ENCODE peak calls at places on chromosomes 2 and 18, in six cellular contexts. One of them, this sample, is unnamed.

GRCh38 chr2:199940373-199940772 is 14.9 kb downstream of the TYW5 start:
- DNase-seq in HepG2: peak; percentile 40
- DNase-seq in endothelial cell of umbilical vein: peak; percentile 31
- DNase-seq in GM12878: no peak
- DNase-seq in H1: no peak
- DNase-seq in K562: no peak
- DNase-seq in this sample: peak; percentile 21

GRCh38 chr2:160411955-160412354 is 81.7 kb downstream of the RBMS1 start:
- DNase-seq in HepG2: no peak
- DNase-seq in endothelial cell of umbilical vein: no peak
- DNase-seq in GM12878: no peak
- DNase-seq in H1: no peak
- DNase-seq in K562: no peak
- DNase-seq in this sample: no peak

GRCh38 chr2:1968988-1969700 is 224.8 kb upstream of the PXDN start:
- DNase-seq in HepG2: no peak
- DNase-seq in endothelial cell of umbilical vein: no peak
- DNase-seq in GM12878: no peak
- DNase-seq in H1: no peak
- DNase-seq in K562: no peak
- DNase-seq in this sample: no peak

GRCh38 chr2:220001693-220002260 is 374.3 kb downstream of the SLC4A3 start:
- DNase-seq in HepG2: no peak
- DNase-seq in endothelial cell of umbilical vein: no peak
- DNase-seq in GM12878: no peak
- DNase-seq in H1: no peak
- DNase-seq in K562: no peak
- DNase-seq in this sample: no peak

GRCh38 chr18:71374294-71374693 is 1085.4 kb downstream of the SOCS6 start:
- DNase-seq in HepG2: no peak
- DNase-seq in endothelial cell of umbilical vein: no peak
- DNase-seq in GM12878: no peak
- DNase-seq in H1: no peak
- DNase-seq in K562: no peak
- DNase-seq in this sample: no peak

GRCh38 chr18:62957885-62958472 is 242.6 kb downstream of the PHLPP1 start:
- DNase-seq in HepG2: peak; percentile 46
- DNase-seq in endothelial cell of umbilical vein: peak; percentile 60
- DNase-seq in GM12878: no peak
- DNase-seq in H1: peak; percentile 15
- DNase-seq in K562: no peak
- DNase-seq in this sample: peak; percentile 40

GRCh38 chr2:151067658-151068369 is 193.8 kb downstream of the RBM43 start:
- DNase-seq in HepG2: no peak
- DNase-seq in endothelial cell of umbilical vein: no peak
- DNase-seq in GM12878: no peak
- DNase-seq in H1: no peak
- DNase-seq in K562: no peak
- DNase-seq in this sample: no peak

GRCh38 chr2:15942711-15943345 is 2.5 kb downstream of the MYCN start:
- DNase-seq in HepG2: no peak
- DNase-seq in endothelial cell of umbilical vein: no peak
- DNase-seq in GM12878: no peak
- DNase-seq in H1: no peak
- DNase-seq in K562: no peak
- DNase-seq in this sample: no peak

GRCh38 chr2:106863387-106863786 is 22.6 kb downstream of the ST6GAL2 start:
- DNase-seq in HepG2: no peak
- DNase-seq in endothelial cell of umbilical vein: no peak
- DNase-seq in GM12878: no peak
- DNase-seq in H1: no peak
- DNase-seq in K562: no peak
- DNase-seq in this sample: no peak

GRCh38 chr2:27096748-27097297 is 10.3 kb downstream of the KHK start:
- DNase-seq in HepG2: no peak
- DNase-seq in endothelial cell of umbilical vein: no peak
- DNase-seq in GM12878: no peak
- DNase-seq in H1: no peak
- DNase-seq in K562: no peak
- DNase-seq in this sample: no peak

GRCh38 chr2:190344275-190344827 is 962 bp downstream of the INPP1 start:
- DNase-seq in HepG2: peak; percentile 75
- DNase-seq in endothelial cell of umbilical vein: peak; percentile 54
- DNase-seq in GM12878: no peak
- DNase-seq in H1: no peak
- DNase-seq in K562: no peak
- DNase-seq in this sample: no peak

GRCh38 chr2:133886735-133887675 is 318.7 kb upstream of the NCKAP5 start:
- DNase-seq in HepG2: peak; percentile 70
- DNase-seq in endothelial cell of umbilical vein: peak; percentile 61
- DNase-seq in GM12878: peak; percentile 21
- DNase-seq in H1: peak; percentile 54
- DNase-seq in K562: peak; percentile 69
- DNase-seq in this sample: peak; percentile 70

GRCh38 chr18:46250084-46250811 is 146.1 kb downstream of the HAUS1 start:
- DNase-seq in HepG2: no peak
- DNase-seq in endothelial cell of umbilical vein: peak; percentile 76
- DNase-seq in GM12878: peak; percentile 92
- DNase-seq in H1: no peak
- DNase-seq in K562: no peak
- DNase-seq in this sample: peak; percentile 49

GRCh38 chr2:62304429-62305417 is 108.8 kb downstream of the B3GNT2 start:
- DNase-seq in HepG2: peak; percentile 57
- DNase-seq in endothelial cell of umbilical vein: peak; percentile 99
- DNase-seq in GM12878: peak; percentile 71
- DNase-seq in H1: no peak
- DNase-seq in K562: peak; percentile 70
- DNase-seq in this sample: peak; percentile 94

GRCh38 chr2:207219716-207220414 is 54.1 kb upstream of the KLF7 start:
- DNase-seq in HepG2: no peak
- DNase-seq in endothelial cell of umbilical vein: peak; percentile 64
- DNase-seq in GM12878: no peak
- DNase-seq in H1: no peak
- DNase-seq in K562: no peak
- DNase-seq in this sample: no peak

GRCh38 chr18:26458526-26459232 is 89.7 kb downstream of the KCTD1 start:
- DNase-seq in HepG2: no peak
- DNase-seq in endothelial cell of umbilical vein: peak; percentile 18
- DNase-seq in GM12878: peak; percentile 70
- DNase-seq in H1: no peak
- DNase-seq in K562: no peak
- DNase-seq in this sample: no peak

GRCh38 chr2:166410828-166411472 is 35.2 kb upstream of the SCN9A start:
- DNase-seq in HepG2: peak; percentile 31
- DNase-seq in endothelial cell of umbilical vein: peak; percentile 61
- DNase-seq in GM12878: no peak
- DNase-seq in H1: no peak
- DNase-seq in K562: no peak
- DNase-seq in this sample: peak; percentile 58

GRCh38 chr2:200425026-200425821 is 84.6 kb downstream of the KCTD18 start:
- DNase-seq in HepG2: no peak
- DNase-seq in endothelial cell of umbilical vein: no peak
- DNase-seq in GM12878: no peak
- DNase-seq in H1: no peak
- DNase-seq in K562: no peak
- DNase-seq in this sample: no peak

GRCh38 chr2:16139663-16140610 is 199.6 kb downstream of the MYCN start:
- DNase-seq in HepG2: no peak
- DNase-seq in endothelial cell of umbilical vein: no peak
- DNase-seq in GM12878: no peak
- DNase-seq in H1: no peak
- DNase-seq in K562: no peak
- DNase-seq in this sample: no peak

GRCh38 chr2:165141601-165142000 is 62.2 kb downstream of the SCN3A start:
- DNase-seq in HepG2: no peak
- DNase-seq in endothelial cell of umbilical vein: no peak
- DNase-seq in GM12878: no peak
- DNase-seq in H1: no peak
- DNase-seq in K562: no peak
- DNase-seq in this sample: no peak

GRCh38 chr2:8636691-8637636 is 44.9 kb upstream of the ID2 start:
- DNase-seq in HepG2: no peak
- DNase-seq in endothelial cell of umbilical vein: no peak
- DNase-seq in GM12878: no peak
- DNase-seq in H1: peak; percentile 19
- DNase-seq in K562: no peak
- DNase-seq in this sample: no peak

GRCh38 chr2:202609381-202610145 is 25.2 kb upstream of the FAM117B start:
- DNase-seq in HepG2: no peak
- DNase-seq in endothelial cell of umbilical vein: no peak
- DNase-seq in GM12878: peak; percentile 90
- DNase-seq in H1: no peak
- DNase-seq in K562: no peak
- DNase-seq in this sample: no peak

GRCh38 chr2:128346291-128346690 is 27.6 kb upstream of the HS6ST1 start:
- DNase-seq in HepG2: no peak
- DNase-seq in endothelial cell of umbilical vein: no peak
- DNase-seq in GM12878: no peak
- DNase-seq in H1: no peak
- DNase-seq in K562: no peak
- DNase-seq in this sample: no peak

DNA sequence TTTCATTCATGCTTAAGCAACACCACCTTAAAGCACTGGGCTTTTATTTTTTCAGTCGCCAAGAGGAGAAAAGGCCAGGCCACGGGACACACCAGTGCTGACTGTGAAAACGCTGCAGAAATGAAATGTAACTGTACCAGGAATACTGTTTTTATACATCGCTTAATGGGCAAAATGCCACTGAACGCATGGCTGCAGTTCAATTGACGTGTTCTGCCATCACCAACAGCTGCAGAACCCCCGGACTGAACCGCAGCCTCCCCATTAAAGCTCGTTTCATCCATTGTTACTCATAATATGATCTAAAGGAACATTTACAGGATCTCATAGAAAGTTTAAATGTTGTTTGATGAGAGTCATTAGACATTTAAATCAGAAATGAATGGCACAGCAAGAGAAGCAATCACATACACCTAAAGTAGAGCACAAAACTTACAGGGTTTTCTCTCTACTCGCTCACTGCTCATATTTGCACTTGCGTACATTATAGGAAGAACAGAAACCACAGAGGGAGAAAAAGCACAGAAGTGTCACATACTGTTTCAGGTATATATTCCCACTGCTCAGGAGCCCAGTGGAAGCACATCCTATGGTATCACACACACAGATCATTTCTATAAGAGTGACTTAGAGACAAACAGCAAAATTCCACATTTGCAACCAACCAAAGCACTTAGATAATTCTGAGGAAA is 35.3 kb downstream of the TCF4 start:
- DNase-seq in HepG2: no peak
- DNase-seq in endothelial cell of umbilical vein: no peak
- DNase-seq in GM12878: no peak
- DNase-seq in H1: no peak
- DNase-seq in K562: no peak
- DNase-seq in this sample: no peak
- TF ChIP-seq POLR2A in HepG2: no peak
- TF ChIP-seq POLR2A in endothelial cell of umbilical vein: no peak
- TF ChIP-seq POLR2A in GM12878: no peak
- TF ChIP-seq POLR2A in H1: no peak
- TF ChIP-seq POLR2A in K562: no peak
- TF ChIP-seq POLR2A in this sample: no peak

GRCh38 chr18:7725897-7726296 is 158.8 kb downstream of the PTPRM start:
- DNase-seq in HepG2: no peak
- DNase-seq in endothelial cell of umbilical vein: no peak
- DNase-seq in GM12878: no peak
- DNase-seq in H1: no peak
- DNase-seq in K562: no peak
- DNase-seq in this sample: no peak
- TF ChIP-seq EZH2 in HepG2: no peak
- TF ChIP-seq EZH2 in endothelial cell of umbilical vein: no peak
- TF ChIP-seq EZH2 in GM12878: no peak
- TF ChIP-seq EZH2 in H1: no peak
- TF ChIP-seq EZH2 in K562: no peak
- TF ChIP-seq EZH2 in this sample: no peak

GRCh38 chr2:43226558-43226954 is at the start of gene ZFP36L2:
- DNase-seq in HepG2: peak; percentile 92
- DNase-seq in endothelial cell of umbilical vein: peak; percentile 91
- DNase-seq in GM12878: no peak
- DNase-seq in H1: no peak
- DNase-seq in K562: peak; percentile 95
- DNase-seq in this sample: peak; percentile 86
- TF ChIP-seq POLR2A in HepG2: peak; percentile 98
- TF ChIP-seq POLR2A in endothelial cell of umbilical vein: peak; percentile 99
- TF ChIP-seq POLR2A in GM12878: no peak
- TF ChIP-seq POLR2A in H1: no peak
- TF ChIP-seq POLR2A in K562: peak; percentile 95
- TF ChIP-seq POLR2A in this sample: peak; percentile 66

GRCh38 chr2:34602262-34602661 is 1003.2 kb upstream of the FAM98A start:
- DNase-seq in HepG2: no peak
- DNase-seq in endothelial cell of umbilical vein: no peak
- DNase-seq in GM12878: peak; percentile 12
- DNase-seq in H1: no peak
- DNase-seq in K562: no peak
- DNase-seq in this sample: no peak

GRCh38 chr2:34601561-34601960 is 1002.5 kb upstream of the FAM98A start:
- DNase-seq in HepG2: no peak
- DNase-seq in endothelial cell of umbilical vein: no peak
- DNase-seq in GM12878: no peak
- DNase-seq in H1: no peak
- DNase-seq in K562: no peak
- DNase-seq in this sample: no peak
- TF ChIP-seq EZH2 in HepG2: no peak
- TF ChIP-seq EZH2 in endothelial cell of umbilical vein: no peak
- TF ChIP-seq EZH2 in GM12878: no peak
- TF ChIP-seq EZH2 in H1: no peak
- TF ChIP-seq EZH2 in K562: no peak
- TF ChIP-seq EZH2 in this sample: no peak

DNA sequence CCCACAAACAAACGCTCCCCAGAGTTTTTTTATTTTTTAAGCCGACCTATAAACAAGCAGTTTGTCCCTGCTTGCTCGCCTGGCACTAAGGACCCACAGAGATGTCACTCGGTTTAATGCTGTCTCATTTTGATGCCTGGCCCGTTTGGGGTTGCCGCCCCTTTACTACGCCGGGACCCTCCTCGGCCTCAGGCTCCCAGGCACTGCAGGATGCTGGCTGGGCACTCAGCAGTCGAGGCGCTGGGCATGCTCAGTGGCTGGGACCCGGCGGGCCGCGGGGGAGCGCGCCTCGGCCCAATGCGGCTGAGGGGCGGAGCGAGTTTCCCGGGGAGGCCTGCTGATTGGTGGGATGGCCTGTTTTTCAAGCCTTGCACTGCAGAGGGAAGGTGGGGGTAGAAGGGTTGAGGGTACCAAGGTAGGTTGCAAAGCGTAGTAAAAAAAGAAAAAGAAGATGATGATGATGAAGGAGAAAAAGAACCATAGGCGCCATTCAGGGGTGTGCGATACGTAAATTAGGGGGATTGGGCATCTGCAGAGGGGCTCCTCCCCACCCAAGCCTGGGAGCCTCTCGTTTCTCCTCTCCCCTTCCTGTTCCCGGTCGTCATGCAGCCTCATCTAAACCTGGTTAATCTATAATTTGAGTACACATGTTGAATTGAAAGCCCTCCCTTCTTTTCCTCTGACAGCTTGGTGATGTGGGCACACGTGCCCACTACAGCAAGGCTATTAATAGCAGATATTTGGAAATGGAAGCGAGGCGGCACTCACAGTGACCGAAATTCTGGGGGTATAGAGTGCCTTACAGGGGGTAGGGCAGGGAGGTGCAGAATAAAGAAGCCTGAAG is 1.5 kb upstream of the IRS1 start:
- DNase-seq in HepG2: peak; percentile 79
- DNase-seq in endothelial cell of umbilical vein: peak; percentile 62
- DNase-seq in GM12878: peak; percentile 54
- DNase-seq in H1: no peak
- DNase-seq in K562: no peak
- DNase-seq in this sample: no peak
- TF ChIP-seq POLR2A in HepG2: no peak
- TF ChIP-seq POLR2A in endothelial cell of umbilical vein: no peak
- TF ChIP-seq POLR2A in GM12878: peak; percentile 48
- TF ChIP-seq POLR2A in H1: no peak
- TF ChIP-seq POLR2A in K562: no peak
- TF ChIP-seq POLR2A in this sample: peak; percentile 6